ENCODE peak calls at places on chromosomes 7 and 10, in eight cellular contexts. K is mesothelial cell of epicardium; L is endothelial cell; A is HCT116; Z is nephron progenitor cell; X is GM06990; H is heart left ventricle; F is CD4-positive, alpha-beta T cell. N is an unnamed sample.
A peak's percentile ranks its signal among the peaks of the same experiment; 100 is the strongest.

GRCh38 chr7:129783097-129783919 is 169.5 kb downstream of the UBE2H start:
- DNase-seq in Z (no peak), H (no peak), K (no peak), L (no peak), X (no peak), A (no peak), F (no peak), N (no peak)

GRCh38 chr10:120998251-120998650 is 147.1 kb downstream of the WDR11 start:
- DNase-seq in K (no peak), F (no peak), X (no peak), H (no peak), A (no peak), Z (peak; percentile 63), L (no peak), N (no peak)

GRCh38 chr10:101444058-101444457 is 90.1 kb downstream of the BTRC start:
- DNase-seq in Z (no peak), L (no peak), K (no peak), A (no peak), X (no peak), H (no peak), F (no peak), N (no peak)

GRCh38 chr10:120732643-120733313 is 118.4 kb upstream of the WDR11 start:
- DNase-seq in L (no peak), X (no peak), K (no peak), H (no peak), A (no peak), Z (no peak), F (no peak), N (no peak)

GRCh38 chr7:76048668-76048988 is 722 bp downstream of the MDH2 start:
- DNase-seq in H (no peak), L (peak; percentile 17), Z (no peak), K (no peak), F (no peak), X (no peak), A (no peak), N (peak; percentile 65)

GRCh38 chr10:99292159-99292558 is 37.0 kb upstream of the CNNM1 start:
- DNase-seq in Z (no peak), A (no peak), K (no peak), X (no peak), H (no peak), F (no peak), L (no peak), N (no peak)

GRCh38 chr7:5406957-5407930 is 16.4 kb downstream of the TNRC18 start:
- DNase-seq in X (no peak), H (no peak), K (no peak), A (no peak), F (no peak), L (no peak), Z (no peak), N (no peak)

GRCh38 chr10:30749368-30749767 is 119.8 kb upstream of the LYZL2 start:
- DNase-seq in X (no peak), Z (no peak), A (no peak), K (no peak), H (no peak), F (no peak), L (no peak), N (no peak)

GRCh38 chr7:70268179-70268578 is 669.9 kb downstream of the AUTS2 start:
- DNase-seq in A (no peak), L (no peak), X (no peak), H (no peak), Z (no peak), K (no peak), F (no peak), N (no peak)

GRCh38 chr7:95527033-95527775 is 41.5 kb downstream of the ASB4 start:
- DNase-seq in Z (peak; percentile 59), F (no peak), H (peak; percentile 50), A (peak; percentile 50), K (no peak), X (no peak), L (peak; percentile 64), N (peak; percentile 57)

GRCh38 chr10:70772627-70773026 is 12.6 kb downstream of the TBATA start:
- DNase-seq in X (no peak), Z (no peak), K (no peak), A (no peak), L (peak; percentile 1), H (peak; percentile 6), F (no peak), N (peak; percentile 12)

GRCh38 chr7:45394117-45394708 is 180.0 kb upstream of the ADCY1 start:
- DNase-seq in F (no peak), L (no peak), A (no peak), H (no peak), X (no peak), Z (no peak), K (no peak), N (no peak)

GRCh38 chr7:152858761-152859160 is 99.2 kb downstream of the ACTR3B start:
- DNase-seq in L (no peak), X (no peak), Z (no peak), H (no peak), F (no peak), K (no peak), A (no peak), N (no peak)

GRCh38 chr7:12629816-12630614 is 57.4 kb upstream of the ARL4A start:
- DNase-seq in Z (no peak), X (no peak), F (no peak), L (no peak), K (no peak), H (no peak), A (no peak), N (no peak)

GRCh38 chr7:1557006-1557405 is 1.0 kb upstream of the TMEM184A start:
- DNase-seq in K (no peak), X (no peak), F (no peak), A (no peak), Z (no peak), L (no peak), H (no peak), N (no peak)

GRCh38 chr7:1710936-1711335 is 40.9 kb downstream of the ELFN1 start:
- DNase-seq in L (no peak), H (no peak), F (no peak), A (no peak), Z (no peak), K (no peak), X (no peak), N (no peak)

GRCh38 chr7:32275216-32275979 is 205.2 kb upstream of the PDE1C start:
- DNase-seq in K (no peak), A (no peak), L (no peak), F (no peak), H (no peak), X (no peak), Z (no peak), N (no peak)
- TF ChIP-seq CTCF in K (no peak), A (no peak), L (no peak), F (no peak), H (no peak), X (no peak), Z (no peak), N (no peak)

GRCh38 chr7:147078324-147078723 is 961.7 kb downstream of the CNTNAP2 start:
- DNase-seq in A (no peak), H (no peak), K (no peak), Z (no peak), X (no peak), F (no peak), L (no peak), N (no peak)

GRCh38 chr7:147081117-147081516 is 964.5 kb downstream of the CNTNAP2 start:
- DNase-seq in L (no peak), Z (no peak), X (no peak), K (no peak), F (no peak), H (no peak), A (no peak), N (no peak)

GRCh38 chr7:147079083-147079482 is 962.5 kb downstream of the CNTNAP2 start:
- DNase-seq in K (no peak), L (no peak), H (no peak), F (no peak), Z (no peak), A (no peak), X (no peak), N (no peak)
- TF ChIP-seq CTCF in K (no peak), L (no peak), H (no peak), F (no peak), Z (no peak), A (no peak), X (no peak), N (no peak)

GRCh38 chr7:30585675-30586074 is 9.0 kb upstream of the GARS1 start:
- DNase-seq in L (no peak), H (no peak), X (no peak), Z (no peak), F (no peak), K (no peak), A (no peak), N (no peak)

GRCh38 chr7:30584970-30585369 is 9.7 kb upstream of the GARS1 start:
- DNase-seq in L (no peak), A (no peak), K (no peak), Z (no peak), F (no peak), H (no peak), X (no peak), N (no peak)

GRCh38 chr7:30583181-30583580 is 11.5 kb upstream of the GARS1 start:
- DNase-seq in X (no peak), L (no peak), H (no peak), F (no peak), A (no peak), K (no peak), Z (no peak), N (no peak)

DNA sequence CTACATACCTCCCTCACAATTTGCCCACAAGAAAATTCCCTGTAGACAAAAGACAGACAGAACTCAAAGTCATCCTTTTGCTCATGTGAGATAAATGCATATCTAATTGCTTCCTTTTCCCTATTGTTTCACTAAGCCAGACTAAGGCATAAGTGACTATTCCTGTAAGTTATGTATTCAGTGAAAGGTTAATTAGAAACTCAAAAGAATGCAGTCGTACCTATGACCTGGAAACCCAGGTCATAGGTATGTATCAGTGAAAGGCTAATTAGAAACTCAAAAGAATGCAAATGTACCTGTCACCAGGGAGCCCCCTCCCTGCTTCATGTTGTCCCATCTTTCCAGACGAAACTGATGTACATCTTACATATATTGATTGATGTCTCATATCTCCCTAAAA is 10.3 kb upstream of the GARS1 start:
- DNase-seq in X (no peak), F (no peak), A (no peak), H (no peak), Z (no peak), L (no peak), K (no peak), N (no peak)
- TF ChIP-seq CTCF in X (no peak), F (no peak), A (no peak), H (no peak), Z (no peak), L (no peak), K (no peak), N (no peak)

GRCh38 chr7:84490661-84491060 is 296.1 kb upstream of the SEMA3A start:
- DNase-seq in H (no peak), X (no peak), Z (no peak), L (no peak), K (no peak), F (no peak), A (no peak), N (no peak)
- TF ChIP-seq CTCF in H (no peak), X (no peak), Z (no peak), L (no peak), K (peak; percentile 20), F (no peak), A (no peak), N (no peak)

GRCh38 chr10:119207713-119208552 is 562 bp downstream of the GRK5 start:
- DNase-seq in Z (peak; percentile 67), L (peak; percentile 21), F (no peak), K (no peak), H (peak; percentile 65), A (no peak), X (peak; percentile 74), N (no peak)
- TF ChIP-seq CTCF in Z (no peak), L (no peak), F (no peak), K (no peak), H (no peak), A (no peak), X (no peak), N (no peak)

N was measured in GM13976.